ENCODE peak calls at places on chromosome 7, in ten cellular contexts. One of them, this sample, is unnamed. For H3K36me3, the result is how much of the 10 kb centered on the place peaks cover.

GRCh38 chr7:139118803-139119485 is 9.4 kb upstream of the ZC3HAV1 start:
- DNase-seq in ovary: no peak
- DNase-seq in SK-N-SH: no peak
- DNase-seq in HepG2: no peak
- DNase-seq in suprapubic skin: no peak
- DNase-seq in transverse colon: peak
- DNase-seq in GM12878: peak
- DNase-seq in tibial nerve: no peak
- DNase-seq in upper lobe of left lung: no peak
- DNase-seq in sigmoid colon: no peak
- DNase-seq in this sample: no peak

GRCh38 chr7:42673951-42674350 is 237.9 kb downstream of the C7orf25 start:
- DNase-seq in ovary: no peak
- DNase-seq in SK-N-SH: no peak
- DNase-seq in HepG2: no peak
- DNase-seq in suprapubic skin: no peak
- DNase-seq in transverse colon: no peak
- DNase-seq in GM12878: no peak
- DNase-seq in tibial nerve: no peak
- DNase-seq in upper lobe of left lung: no peak
- DNase-seq in sigmoid colon: no peak
- DNase-seq in this sample: no peak

GRCh38 chr7:30906520-30907240 is 5.0 kb upstream of the AQP1 start:
- DNase-seq in ovary: no peak
- DNase-seq in SK-N-SH: peak
- DNase-seq in HepG2: no peak
- DNase-seq in suprapubic skin: no peak
- DNase-seq in transverse colon: no peak
- DNase-seq in GM12878: no peak
- DNase-seq in tibial nerve: no peak
- DNase-seq in upper lobe of left lung: peak
- DNase-seq in sigmoid colon: no peak
- DNase-seq in this sample: no peak

GRCh38 chr7:26091933-26092332 is 60.1 kb upstream of the NFE2L3 start:
- DNase-seq in ovary: no peak
- DNase-seq in SK-N-SH: peak
- DNase-seq in HepG2: no peak
- DNase-seq in suprapubic skin: no peak
- DNase-seq in transverse colon: no peak
- DNase-seq in GM12878: no peak
- DNase-seq in tibial nerve: no peak
- DNase-seq in upper lobe of left lung: no peak
- DNase-seq in sigmoid colon: no peak
- DNase-seq in this sample: no peak

GRCh38 chr7:90626011-90626410 is 29.9 kb downstream of the CDK14 start:
- DNase-seq in ovary: no peak
- DNase-seq in SK-N-SH: no peak
- DNase-seq in HepG2: no peak
- DNase-seq in suprapubic skin: no peak
- DNase-seq in transverse colon: no peak
- DNase-seq in GM12878: no peak
- DNase-seq in tibial nerve: no peak
- DNase-seq in upper lobe of left lung: no peak
- DNase-seq in sigmoid colon: no peak
- DNase-seq in this sample: no peak

GRCh38 chr7:106895246-106895864 is 30.3 kb downstream of the PIK3CG start:
- DNase-seq in ovary: peak
- DNase-seq in SK-N-SH: no peak
- DNase-seq in HepG2: no peak
- DNase-seq in suprapubic skin: no peak
- DNase-seq in transverse colon: peak
- DNase-seq in GM12878: peak
- DNase-seq in tibial nerve: no peak
- DNase-seq in upper lobe of left lung: peak
- DNase-seq in sigmoid colon: no peak
- DNase-seq in this sample: no peak

GRCh38 chr7:44581426-44581906 is 565 bp downstream of the TMED4 start:
- DNase-seq in ovary: no peak
- DNase-seq in SK-N-SH: no peak
- DNase-seq in HepG2: no peak
- DNase-seq in suprapubic skin: no peak
- DNase-seq in transverse colon: peak
- DNase-seq in GM12878: no peak
- DNase-seq in tibial nerve: no peak
- DNase-seq in upper lobe of left lung: no peak
- DNase-seq in sigmoid colon: peak
- DNase-seq in this sample: peak

GRCh38 chr7:147415991-147416390 is 1174.6 kb upstream of the C7orf33 start:
- DNase-seq in ovary: no peak
- DNase-seq in SK-N-SH: no peak
- DNase-seq in HepG2: no peak
- DNase-seq in suprapubic skin: no peak
- DNase-seq in transverse colon: no peak
- DNase-seq in GM12878: no peak
- DNase-seq in tibial nerve: no peak
- DNase-seq in upper lobe of left lung: no peak
- DNase-seq in sigmoid colon: no peak
- DNase-seq in this sample: no peak

GRCh38 chr7:128406147-128406985 is 3.4 kb downstream of the IMPDH1 start:
- DNase-seq in ovary: no peak
- DNase-seq in SK-N-SH: peak
- DNase-seq in HepG2: no peak
- DNase-seq in suprapubic skin: no peak
- DNase-seq in transverse colon: no peak
- DNase-seq in GM12878: no peak
- DNase-seq in tibial nerve: no peak
- DNase-seq in upper lobe of left lung: no peak
- DNase-seq in sigmoid colon: no peak
- DNase-seq in this sample: no peak

GRCh38 chr7:128404143-128404681 is 5.6 kb downstream of the IMPDH1 start:
- DNase-seq in ovary: no peak
- DNase-seq in SK-N-SH: no peak
- DNase-seq in HepG2: no peak
- DNase-seq in suprapubic skin: no peak
- DNase-seq in transverse colon: peak
- DNase-seq in GM12878: no peak
- DNase-seq in tibial nerve: no peak
- DNase-seq in upper lobe of left lung: peak
- DNase-seq in sigmoid colon: no peak
- DNase-seq in this sample: peak

GRCh38 chr7:128405345-128406146 is 4.2 kb downstream of the IMPDH1 start:
- DNase-seq in ovary: peak
- DNase-seq in SK-N-SH: peak
- DNase-seq in HepG2: no peak
- DNase-seq in suprapubic skin: no peak
- DNase-seq in transverse colon: peak
- DNase-seq in GM12878: no peak
- DNase-seq in tibial nerve: no peak
- DNase-seq in upper lobe of left lung: peak
- DNase-seq in sigmoid colon: no peak
- DNase-seq in this sample: peak

GRCh38 chr7:128403676-128404075 is 6.1 kb downstream of the IMPDH1 start:
- DNase-seq in ovary: no peak
- DNase-seq in SK-N-SH: no peak
- DNase-seq in HepG2: no peak
- DNase-seq in suprapubic skin: no peak
- DNase-seq in transverse colon: no peak
- DNase-seq in GM12878: no peak
- DNase-seq in tibial nerve: no peak
- DNase-seq in upper lobe of left lung: no peak
- DNase-seq in sigmoid colon: no peak
- DNase-seq in this sample: no peak

DNA sequence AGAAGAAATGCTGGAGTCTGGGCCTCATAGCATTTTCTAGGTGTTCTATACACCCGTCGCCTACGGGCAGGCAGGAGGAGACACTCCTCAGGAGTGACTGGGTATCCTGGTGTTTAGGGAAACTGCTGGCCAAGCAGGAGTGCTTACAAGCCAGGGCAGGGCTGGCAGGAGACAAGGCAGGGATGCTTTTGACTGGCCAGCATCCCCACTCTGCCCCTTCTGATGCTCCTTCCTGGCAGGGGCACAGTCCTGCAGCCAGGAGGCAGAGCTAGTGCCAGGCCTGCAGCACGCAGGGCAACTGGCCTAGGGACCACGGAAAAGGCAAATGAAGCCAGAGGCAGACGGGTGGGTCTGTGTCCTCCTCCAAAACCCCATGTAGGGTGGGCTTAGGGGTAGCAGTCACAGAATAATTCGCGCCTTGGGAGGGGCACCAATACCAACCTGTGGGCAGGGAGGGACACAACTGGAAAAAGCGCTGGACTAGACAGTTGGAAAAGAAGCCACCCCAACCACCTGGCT is 4.9 kb downstream of the IMPDH1 start:
- DNase-seq in ovary: peak
- DNase-seq in SK-N-SH: peak
- DNase-seq in HepG2: no peak
- DNase-seq in suprapubic skin: no peak
- DNase-seq in transverse colon: no peak
- DNase-seq in GM12878: no peak
- DNase-seq in tibial nerve: no peak
- DNase-seq in upper lobe of left lung: no peak
- DNase-seq in sigmoid colon: no peak
- DNase-seq in this sample: no peak
- TF ChIP-seq EP300 in ovary: no peak
- TF ChIP-seq EP300 in SK-N-SH: no peak
- TF ChIP-seq EP300 in HepG2: no peak
- TF ChIP-seq EP300 in suprapubic skin: no peak
- TF ChIP-seq EP300 in transverse colon: no peak
- TF ChIP-seq EP300 in GM12878: no peak
- TF ChIP-seq EP300 in tibial nerve: no peak
- TF ChIP-seq EP300 in upper lobe of left lung: no peak
- TF ChIP-seq EP300 in sigmoid colon: no peak
- TF ChIP-seq EP300 in this sample: no peak

GRCh38 chr7:142800103-142800502 is 29.3 kb downstream of the PRSS2 start:
- DNase-seq in ovary: no peak
- DNase-seq in SK-N-SH: no peak
- DNase-seq in HepG2: no peak
- DNase-seq in suprapubic skin: no peak
- DNase-seq in transverse colon: no peak
- DNase-seq in GM12878: no peak
- DNase-seq in tibial nerve: no peak
- DNase-seq in upper lobe of left lung: no peak
- DNase-seq in sigmoid colon: no peak
- DNase-seq in this sample: no peak
- H3K4me3 ChIP-seq in ovary: no peak
- H3K4me3 ChIP-seq in SK-N-SH: no peak
- H3K4me3 ChIP-seq in HepG2: no peak
- H3K4me3 ChIP-seq in suprapubic skin: no peak
- H3K4me3 ChIP-seq in transverse colon: no peak
- H3K4me3 ChIP-seq in GM12878: no peak
- H3K4me3 ChIP-seq in tibial nerve: no peak
- H3K4me3 ChIP-seq in upper lobe of left lung: no peak
- H3K4me3 ChIP-seq in sigmoid colon: no peak
- H3K4me3 ChIP-seq in this sample: no peak

GRCh38 chr7:6691103-6691502 is 15.6 kb downstream of the ZNF12 start:
- DNase-seq in ovary: no peak
- DNase-seq in SK-N-SH: no peak
- DNase-seq in HepG2: no peak
- DNase-seq in suprapubic skin: no peak
- DNase-seq in transverse colon: no peak
- DNase-seq in GM12878: no peak
- DNase-seq in tibial nerve: no peak
- DNase-seq in upper lobe of left lung: no peak
- DNase-seq in sigmoid colon: no peak
- DNase-seq in this sample: no peak

GRCh38 chr7:6691609-6692106 is 15.1 kb downstream of the ZNF12 start:
- DNase-seq in ovary: no peak
- DNase-seq in SK-N-SH: no peak
- DNase-seq in HepG2: no peak
- DNase-seq in suprapubic skin: no peak
- DNase-seq in transverse colon: no peak
- DNase-seq in GM12878: no peak
- DNase-seq in tibial nerve: no peak
- DNase-seq in upper lobe of left lung: no peak
- DNase-seq in sigmoid colon: no peak
- DNase-seq in this sample: no peak
- H3K36me3 ChIP-seq in ovary: under half
- H3K36me3 ChIP-seq in SK-N-SH: half or more
- H3K36me3 ChIP-seq in HepG2: under half
- H3K36me3 ChIP-seq in suprapubic skin: half or more
- H3K36me3 ChIP-seq in transverse colon: half or more
- H3K36me3 ChIP-seq in GM12878: under half
- H3K36me3 ChIP-seq in tibial nerve: half or more
- H3K36me3 ChIP-seq in upper lobe of left lung: half or more
- H3K36me3 ChIP-seq in sigmoid colon: half or more
- H3K36me3 ChIP-seq in this sample: half or more

GRCh38 chr7:95905165-95905564 is 132.8 kb downstream of the DYNC1I1 start:
- DNase-seq in ovary: no peak
- DNase-seq in SK-N-SH: no peak
- DNase-seq in HepG2: no peak
- DNase-seq in suprapubic skin: no peak
- DNase-seq in transverse colon: no peak
- DNase-seq in GM12878: no peak
- DNase-seq in tibial nerve: no peak
- DNase-seq in upper lobe of left lung: no peak
- DNase-seq in sigmoid colon: no peak
- DNase-seq in this sample: no peak

GRCh38 chr7:95908499-95908898 is 136.1 kb downstream of the DYNC1I1 start:
- DNase-seq in ovary: no peak
- DNase-seq in SK-N-SH: no peak
- DNase-seq in HepG2: no peak
- DNase-seq in suprapubic skin: no peak
- DNase-seq in transverse colon: no peak
- DNase-seq in GM12878: no peak
- DNase-seq in tibial nerve: no peak
- DNase-seq in upper lobe of left lung: no peak
- DNase-seq in sigmoid colon: no peak
- DNase-seq in this sample: no peak

GRCh38 chr7:95907337-95907736 is 135.0 kb downstream of the DYNC1I1 start:
- DNase-seq in ovary: no peak
- DNase-seq in SK-N-SH: no peak
- DNase-seq in HepG2: no peak
- DNase-seq in suprapubic skin: no peak
- DNase-seq in transverse colon: no peak
- DNase-seq in GM12878: no peak
- DNase-seq in tibial nerve: no peak
- DNase-seq in upper lobe of left lung: no peak
- DNase-seq in sigmoid colon: no peak
- DNase-seq in this sample: no peak

GRCh38 chr7:95906871-95907270 is 134.5 kb downstream of the DYNC1I1 start:
- DNase-seq in ovary: no peak
- DNase-seq in SK-N-SH: no peak
- DNase-seq in HepG2: no peak
- DNase-seq in suprapubic skin: no peak
- DNase-seq in transverse colon: no peak
- DNase-seq in GM12878: no peak
- DNase-seq in tibial nerve: no peak
- DNase-seq in upper lobe of left lung: no peak
- DNase-seq in sigmoid colon: no peak
- DNase-seq in this sample: no peak

DNA sequence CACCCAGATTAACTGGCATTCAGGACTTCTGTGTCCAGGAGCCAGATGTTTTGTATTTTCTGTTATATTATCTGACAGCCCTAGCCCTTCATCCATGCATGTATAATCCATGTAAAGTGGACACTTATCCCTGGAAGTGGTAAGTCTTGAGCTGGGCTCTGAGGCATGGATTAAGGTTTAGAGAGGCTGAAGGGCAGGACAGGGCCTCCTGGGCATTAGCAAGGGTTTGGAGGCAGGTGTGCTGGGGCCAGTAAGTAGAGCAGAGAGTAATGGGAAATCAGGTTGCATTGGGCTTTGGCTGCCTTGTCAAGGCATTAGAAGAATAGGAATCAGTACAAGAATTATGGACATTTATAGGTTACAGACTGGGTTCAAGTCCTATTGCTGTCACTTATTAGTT is 138.0 kb downstream of the DYNC1I1 start:
- DNase-seq in ovary: no peak
- DNase-seq in SK-N-SH: no peak
- DNase-seq in HepG2: no peak
- DNase-seq in suprapubic skin: no peak
- DNase-seq in transverse colon: no peak
- DNase-seq in GM12878: no peak
- DNase-seq in tibial nerve: no peak
- DNase-seq in upper lobe of left lung: no peak
- DNase-seq in sigmoid colon: no peak
- DNase-seq in this sample: no peak
- TF ChIP-seq EP300 in ovary: no peak
- TF ChIP-seq EP300 in SK-N-SH: no peak
- TF ChIP-seq EP300 in HepG2: no peak
- TF ChIP-seq EP300 in suprapubic skin: no peak
- TF ChIP-seq EP300 in transverse colon: no peak
- TF ChIP-seq EP300 in GM12878: no peak
- TF ChIP-seq EP300 in tibial nerve: no peak
- TF ChIP-seq EP300 in upper lobe of left lung: no peak
- TF ChIP-seq EP300 in sigmoid colon: no peak
- TF ChIP-seq EP300 in this sample: no peak